ENCODE peak calls at places on chromosomes 4 and X, in seven cellular contexts. One of them, this sample, is unnamed.

GRCh38 chr4:157999723-158000122 is 173.1 kb downstream of the GASK1B start:
- DNase-seq in kidney: no peak
- DNase-seq in GM13976: no peak
- DNase-seq in MCF 10A: no peak
- DNase-seq in endothelial cell: no peak
- DNase-seq in A673: no peak
- DNase-seq in fibroblast of mammary gland: no peak
- DNase-seq in this sample: no peak

GRCh38 chr4:173056708-173057107 is 111.9 kb upstream of the GALNT7 start:
- DNase-seq in kidney: no peak
- DNase-seq in GM13976: no peak
- DNase-seq in MCF 10A: no peak
- DNase-seq in endothelial cell: no peak
- DNase-seq in A673: no peak
- DNase-seq in fibroblast of mammary gland: no peak
- DNase-seq in this sample: no peak

GRCh38 chrX:139826065-139827044 is 106.5 kb downstream of the ATP11C start:
- DNase-seq in kidney: no peak
- DNase-seq in GM13976: no peak
- DNase-seq in MCF 10A: peak
- DNase-seq in endothelial cell: no peak
- DNase-seq in A673: peak
- DNase-seq in fibroblast of mammary gland: peak
- DNase-seq in this sample: no peak

GRCh38 chr4:33961751-33962150 is 2282.6 kb downstream of the ARAP2 start:
- DNase-seq in kidney: no peak
- DNase-seq in GM13976: no peak
- DNase-seq in MCF 10A: no peak
- DNase-seq in endothelial cell: no peak
- DNase-seq in A673: no peak
- DNase-seq in fibroblast of mammary gland: no peak
- DNase-seq in this sample: no peak

GRCh38 chr4:68167166-68167565 is 37.5 kb upstream of the TMPRSS11F start:
- DNase-seq in kidney: no peak
- DNase-seq in GM13976: no peak
- DNase-seq in MCF 10A: no peak
- DNase-seq in endothelial cell: no peak
- DNase-seq in A673: no peak
- DNase-seq in fibroblast of mammary gland: no peak
- DNase-seq in this sample: no peak

GRCh38 chrX:110941906-110942305 is 146.3 kb upstream of the CHRDL1 start:
- DNase-seq in kidney: no peak
- DNase-seq in GM13976: no peak
- DNase-seq in MCF 10A: peak
- DNase-seq in endothelial cell: no peak
- DNase-seq in A673: no peak
- DNase-seq in fibroblast of mammary gland: peak
- DNase-seq in this sample: no peak

GRCh38 chrX:37746268-37746931 is 33.5 kb upstream of the CYBB start:
- DNase-seq in kidney: no peak
- DNase-seq in GM13976: peak
- DNase-seq in MCF 10A: no peak
- DNase-seq in endothelial cell: no peak
- DNase-seq in A673: no peak
- DNase-seq in fibroblast of mammary gland: no peak
- DNase-seq in this sample: peak

GRCh38 chr4:140738111-140738510 is 18.1 kb downstream of the TBC1D9 start:
- DNase-seq in kidney: no peak
- DNase-seq in GM13976: no peak
- DNase-seq in MCF 10A: no peak
- DNase-seq in endothelial cell: no peak
- DNase-seq in A673: no peak
- DNase-seq in fibroblast of mammary gland: no peak
- DNase-seq in this sample: no peak

GRCh38 chr4:41384992-41385391 is 128.3 kb downstream of the UCHL1 start:
- DNase-seq in kidney: peak
- DNase-seq in GM13976: no peak
- DNase-seq in MCF 10A: no peak
- DNase-seq in endothelial cell: peak
- DNase-seq in A673: peak
- DNase-seq in fibroblast of mammary gland: no peak
- DNase-seq in this sample: no peak

GRCh38 chr4:145083891-145084640 is 13.9 kb downstream of the ANAPC10 start:
- DNase-seq in kidney: no peak
- DNase-seq in GM13976: no peak
- DNase-seq in MCF 10A: no peak
- DNase-seq in endothelial cell: no peak
- DNase-seq in A673: no peak
- DNase-seq in fibroblast of mammary gland: peak
- DNase-seq in this sample: no peak

GRCh38 chr4:99061048-99061447 is 27.5 kb downstream of the ADH5 start:
- DNase-seq in kidney: no peak
- DNase-seq in GM13976: no peak
- DNase-seq in MCF 10A: no peak
- DNase-seq in endothelial cell: no peak
- DNase-seq in A673: no peak
- DNase-seq in fibroblast of mammary gland: no peak
- DNase-seq in this sample: no peak

GRCh38 chr4:151968643-151969042 is 207.8 kb upstream of the GATB start:
- DNase-seq in kidney: no peak
- DNase-seq in GM13976: no peak
- DNase-seq in MCF 10A: no peak
- DNase-seq in endothelial cell: no peak
- DNase-seq in A673: no peak
- DNase-seq in fibroblast of mammary gland: no peak
- DNase-seq in this sample: no peak
- TF ChIP-seq CTCF in kidney: no peak
- TF ChIP-seq CTCF in GM13976: no peak
- TF ChIP-seq CTCF in MCF 10A: no peak
- TF ChIP-seq CTCF in endothelial cell: no peak
- TF ChIP-seq CTCF in A673: no peak
- TF ChIP-seq CTCF in fibroblast of mammary gland: no peak
- TF ChIP-seq CTCF in this sample: no peak

DNA sequence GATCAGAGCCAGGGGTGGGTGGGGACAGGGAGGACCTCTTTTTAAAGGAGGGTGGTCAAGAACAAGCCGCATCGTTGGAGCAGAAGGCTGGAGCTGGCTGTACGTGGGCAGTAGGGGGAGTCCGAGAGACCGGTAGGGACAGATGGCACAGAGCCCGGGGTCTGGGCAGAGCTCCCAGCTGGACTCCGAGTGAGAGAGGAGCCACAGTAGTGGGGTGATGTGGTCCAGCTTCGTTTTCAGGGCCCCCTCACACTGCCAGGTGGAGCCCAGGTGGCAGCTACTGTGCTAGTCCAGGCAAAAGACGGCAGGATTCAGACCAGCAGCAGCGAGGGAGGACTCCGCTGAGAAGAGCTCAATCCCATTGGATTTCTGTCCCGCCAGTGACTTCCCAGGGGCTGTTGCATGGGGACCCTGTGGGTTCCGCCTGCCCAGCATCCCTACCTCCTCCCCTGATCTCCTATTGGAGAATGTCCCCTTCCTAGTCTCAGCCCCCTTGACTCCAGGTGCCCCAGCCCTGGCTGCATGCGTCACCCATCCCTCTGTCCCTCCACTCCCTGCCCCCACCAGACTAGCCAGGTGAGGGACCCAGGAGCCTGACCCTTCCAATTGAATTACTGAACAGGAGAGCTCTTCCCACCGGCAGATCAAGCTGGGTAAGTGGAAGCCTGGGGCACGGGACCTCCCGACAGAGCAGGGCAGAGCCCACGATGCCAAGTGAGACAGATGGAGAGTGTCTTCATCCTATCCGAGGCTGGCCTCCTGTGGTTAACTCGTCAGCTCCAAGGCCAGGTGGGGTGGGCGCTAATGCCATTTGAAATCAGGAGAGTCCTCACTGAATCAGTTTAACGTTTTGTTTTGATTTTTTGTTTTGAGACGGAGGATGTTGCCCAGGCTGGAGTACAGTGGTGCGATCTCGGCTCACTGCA is 2.9 kb downstream of the ARHGAP4 start:
- DNase-seq in kidney: peak
- DNase-seq in GM13976: no peak
- DNase-seq in MCF 10A: peak
- DNase-seq in endothelial cell: no peak
- DNase-seq in A673: no peak
- DNase-seq in fibroblast of mammary gland: peak
- DNase-seq in this sample: no peak
- TF ChIP-seq CTCF in kidney: peak
- TF ChIP-seq CTCF in GM13976: peak
- TF ChIP-seq CTCF in MCF 10A: peak
- TF ChIP-seq CTCF in endothelial cell: no peak
- TF ChIP-seq CTCF in A673: peak
- TF ChIP-seq CTCF in fibroblast of mammary gland: peak
- TF ChIP-seq CTCF in this sample: no peak

GRCh38 chr4:12712648-12713339 is 771.3 kb downstream of the RAB28 start:
- DNase-seq in kidney: no peak
- DNase-seq in GM13976: no peak
- DNase-seq in MCF 10A: no peak
- DNase-seq in endothelial cell: no peak
- DNase-seq in A673: no peak
- DNase-seq in fibroblast of mammary gland: no peak
- DNase-seq in this sample: peak
- TF ChIP-seq CTCF in kidney: no peak
- TF ChIP-seq CTCF in GM13976: no peak
- TF ChIP-seq CTCF in MCF 10A: no peak
- TF ChIP-seq CTCF in endothelial cell: no peak
- TF ChIP-seq CTCF in A673: no peak
- TF ChIP-seq CTCF in fibroblast of mammary gland: no peak
- TF ChIP-seq CTCF in this sample: no peak

GRCh38 chr4:153518001-153518400 is 51.8 kb downstream of the TMEM131L start:
- DNase-seq in kidney: no peak
- DNase-seq in GM13976: no peak
- DNase-seq in MCF 10A: no peak
- DNase-seq in endothelial cell: no peak
- DNase-seq in A673: no peak
- DNase-seq in fibroblast of mammary gland: no peak
- DNase-seq in this sample: no peak
- TF ChIP-seq CTCF in kidney: no peak
- TF ChIP-seq CTCF in GM13976: no peak
- TF ChIP-seq CTCF in MCF 10A: no peak
- TF ChIP-seq CTCF in endothelial cell: no peak
- TF ChIP-seq CTCF in A673: no peak
- TF ChIP-seq CTCF in fibroblast of mammary gland: no peak
- TF ChIP-seq CTCF in this sample: no peak

GRCh38 chr4:178309890-178310289 is 867.7 kb upstream of the AGA start:
- DNase-seq in kidney: no peak
- DNase-seq in GM13976: no peak
- DNase-seq in MCF 10A: no peak
- DNase-seq in endothelial cell: no peak
- DNase-seq in A673: no peak
- DNase-seq in fibroblast of mammary gland: no peak
- DNase-seq in this sample: no peak
- TF ChIP-seq CTCF in kidney: no peak
- TF ChIP-seq CTCF in GM13976: no peak
- TF ChIP-seq CTCF in MCF 10A: no peak
- TF ChIP-seq CTCF in endothelial cell: no peak
- TF ChIP-seq CTCF in A673: no peak
- TF ChIP-seq CTCF in fibroblast of mammary gland: no peak
- TF ChIP-seq CTCF in this sample: no peak

GRCh38 chrX:105874790-105875189 is 52.5 kb downstream of the NRK start:
- DNase-seq in kidney: no peak
- DNase-seq in GM13976: no peak
- DNase-seq in MCF 10A: no peak
- DNase-seq in endothelial cell: no peak
- DNase-seq in A673: no peak
- DNase-seq in fibroblast of mammary gland: no peak
- DNase-seq in this sample: no peak

GRCh38 chrX:105872921-105873320 is 50.6 kb downstream of the NRK start:
- DNase-seq in kidney: no peak
- DNase-seq in GM13976: no peak
- DNase-seq in MCF 10A: peak
- DNase-seq in endothelial cell: no peak
- DNase-seq in A673: no peak
- DNase-seq in fibroblast of mammary gland: peak
- DNase-seq in this sample: no peak

GRCh38 chrX:105880491-105880890 is 58.2 kb downstream of the NRK start:
- DNase-seq in kidney: no peak
- DNase-seq in GM13976: no peak
- DNase-seq in MCF 10A: no peak
- DNase-seq in endothelial cell: no peak
- DNase-seq in A673: no peak
- DNase-seq in fibroblast of mammary gland: no peak
- DNase-seq in this sample: no peak

GRCh38 chrX:105876658-105877057 is 54.3 kb downstream of the NRK start:
- DNase-seq in kidney: no peak
- DNase-seq in GM13976: no peak
- DNase-seq in MCF 10A: peak
- DNase-seq in endothelial cell: no peak
- DNase-seq in A673: peak
- DNase-seq in fibroblast of mammary gland: peak
- DNase-seq in this sample: no peak
- TF ChIP-seq CTCF in kidney: no peak
- TF ChIP-seq CTCF in GM13976: peak
- TF ChIP-seq CTCF in MCF 10A: peak
- TF ChIP-seq CTCF in endothelial cell: no peak
- TF ChIP-seq CTCF in A673: peak
- TF ChIP-seq CTCF in fibroblast of mammary gland: peak
- TF ChIP-seq CTCF in this sample: no peak

This sample was measured in activated CD8-positive, alpha-beta T cell treated with anti-CD3 and anti-CD28 coated beads for 36 hours.